ENCODE peak calls at places on chromosomes 6 and 20, in four cellular contexts. One of them, this sample, is unnamed.

GRCh38 chr20:11676618-11677289 is 240.9 kb upstream of the BTBD3 start:
- DNase-seq in tibial artery: no peak
- DNase-seq in psoas muscle: peak; percentile 59
- DNase-seq in A549: peak; percentile 68
- DNase-seq in this sample: peak; percentile 80

GRCh38 chr6:142756215-142756630 is 188.8 kb downstream of the HIVEP2 start:
- DNase-seq in tibial artery: no peak
- DNase-seq in psoas muscle: no peak
- DNase-seq in A549: no peak
- DNase-seq in this sample: no peak

GRCh38 chr20:50203951-50204937 is 13.6 kb downstream of the CEBPB start:
- DNase-seq in tibial artery: no peak
- DNase-seq in psoas muscle: no peak
- DNase-seq in A549: no peak
- DNase-seq in this sample: no peak

GRCh38 chr20:32191873-32192272 is 15.7 kb downstream of the PLAGL2 start:
- DNase-seq in tibial artery: peak; percentile 10
- DNase-seq in psoas muscle: no peak
- DNase-seq in A549: no peak
- DNase-seq in this sample: peak; percentile 73

GRCh38 chr6:124535746-124536145 is 426.5 kb upstream of the RNF217 start:
- DNase-seq in tibial artery: no peak
- DNase-seq in psoas muscle: no peak
- DNase-seq in A549: peak; percentile 1
- DNase-seq in this sample: peak; percentile 65

GRCh38 chr20:460707-461106 is 1.6 kb downstream of the TBC1D20 start:
- DNase-seq in tibial artery: no peak
- DNase-seq in psoas muscle: no peak
- DNase-seq in A549: peak; percentile 54
- DNase-seq in this sample: peak; percentile 90

GRCh38 chr20:35992713-35993335 is 24.4 kb downstream of the CNBD2 start:
- DNase-seq in tibial artery: no peak
- DNase-seq in psoas muscle: no peak
- DNase-seq in A549: peak; percentile 87
- DNase-seq in this sample: peak; percentile 90

GRCh38 chr20:44924526-44924925 is 14.7 kb downstream of the PABPC1L start:
- DNase-seq in tibial artery: no peak
- DNase-seq in psoas muscle: no peak
- DNase-seq in A549: no peak
- DNase-seq in this sample: no peak

GRCh38 chr6:141541766-141542324 is 590.9 kb upstream of the GJE1 start:
- DNase-seq in tibial artery: no peak
- DNase-seq in psoas muscle: no peak
- DNase-seq in A549: no peak
- DNase-seq in this sample: no peak

GRCh38 chr6:21357262-21357661 is 236.3 kb upstream of the SOX4 start:
- DNase-seq in tibial artery: no peak
- DNase-seq in psoas muscle: no peak
- DNase-seq in A549: no peak
- DNase-seq in this sample: no peak

GRCh38 chr20:31719644-31720485 is 2.8 kb downstream of the BCL2L1 start:
- DNase-seq in tibial artery: peak; percentile 72
- DNase-seq in psoas muscle: no peak
- DNase-seq in A549: peak; percentile 72
- DNase-seq in this sample: no peak

GRCh38 chr6:105087571-105088211 is 92.1 kb downstream of the POPDC3 start:
- DNase-seq in tibial artery: no peak
- DNase-seq in psoas muscle: no peak
- DNase-seq in A549: peak; percentile 8
- DNase-seq in this sample: peak; percentile 70

GRCh38 chr6:157717266-157717870 is 105.7 kb upstream of the SNX9 start:
- DNase-seq in tibial artery: no peak
- DNase-seq in psoas muscle: no peak
- DNase-seq in A549: no peak
- DNase-seq in this sample: no peak

GRCh38 chr6:40506956-40507355 is 80.2 kb downstream of the LRFN2 start:
- DNase-seq in tibial artery: no peak
- DNase-seq in psoas muscle: no peak
- DNase-seq in A549: no peak
- DNase-seq in this sample: no peak

GRCh38 chr20:58717278-58718091 is 24.9 kb downstream of the NPEPL1 start:
- DNase-seq in tibial artery: peak; percentile 44
- DNase-seq in psoas muscle: peak; percentile 46
- DNase-seq in A549: no peak
- DNase-seq in this sample: peak; percentile 52

GRCh38 chr6:162379762-162380409 is 347.7 kb downstream of the PRKN start:
- DNase-seq in tibial artery: no peak
- DNase-seq in psoas muscle: no peak
- DNase-seq in A549: no peak
- DNase-seq in this sample: no peak

GRCh38 chr20:39036011-39036410 is 73.9 kb downstream of the DHX35 start:
- DNase-seq in tibial artery: no peak
- DNase-seq in psoas muscle: no peak
- DNase-seq in A549: no peak
- DNase-seq in this sample: no peak

GRCh38 chr6:42124223-42124836 is 18.1 kb downstream of the C6orf132 start:
- DNase-seq in tibial artery: no peak
- DNase-seq in psoas muscle: no peak
- DNase-seq in A549: no peak
- DNase-seq in this sample: peak; percentile 26

GRCh38 chr6:129592516-129593232 is 117.3 kb downstream of the ARHGAP18 start:
- DNase-seq in tibial artery: no peak
- DNase-seq in psoas muscle: no peak
- DNase-seq in A549: no peak
- DNase-seq in this sample: no peak

GRCh38 chr6:63272397-63272796 is 47.4 kb downstream of the LGSN start:
- DNase-seq in tibial artery: no peak
- DNase-seq in psoas muscle: no peak
- DNase-seq in A549: no peak
- DNase-seq in this sample: peak; percentile 30

GRCh38 chr6:149852180-149852579 is 12.0 kb downstream of the LRP11 start:
- DNase-seq in tibial artery: no peak
- DNase-seq in psoas muscle: peak; percentile 72
- DNase-seq in A549: no peak
- DNase-seq in this sample: no peak

GRCh38 chr6:168216139-168216538 is 103.4 kb downstream of the DACT2 start:
- DNase-seq in tibial artery: no peak
- DNase-seq in psoas muscle: no peak
- DNase-seq in A549: no peak
- DNase-seq in this sample: no peak

GRCh38 chr20:1684872-1685271 is 27.3 kb upstream of the SIRPG start:
- DNase-seq in tibial artery: no peak
- DNase-seq in psoas muscle: no peak
- DNase-seq in A549: no peak
- DNase-seq in this sample: no peak

GRCh38 chr20:57573893-57574292 is 13.0 kb downstream of the PCK1 start:
- DNase-seq in tibial artery: no peak
- DNase-seq in psoas muscle: no peak
- DNase-seq in A549: peak; percentile 23
- DNase-seq in this sample: peak; percentile 32

GRCh38 chr6:33812669-33813068 is 8.9 kb upstream of the MLN start:
- DNase-seq in tibial artery: no peak
- DNase-seq in psoas muscle: no peak
- DNase-seq in A549: peak; percentile 39
- DNase-seq in this sample: peak; percentile 95

GRCh38 chr6:32785781-32786533 is 22.6 kb upstream of the HLA-DQB2 start:
- DNase-seq in tibial artery: no peak
- DNase-seq in psoas muscle: no peak
- DNase-seq in A549: peak; percentile 37
- DNase-seq in this sample: peak; percentile 14

GRCh38 chr20:43188861-43189613 is 669 bp downstream of the PTPRT start:
- DNase-seq in tibial artery: no peak
- DNase-seq in psoas muscle: no peak
- DNase-seq in A549: no peak
- DNase-seq in this sample: no peak

GRCh38 chr6:69622924-69623323 is 173.9 kb downstream of the LMBRD1 start:
- DNase-seq in tibial artery: no peak
- DNase-seq in psoas muscle: no peak
- DNase-seq in A549: no peak
- DNase-seq in this sample: no peak

GRCh38 chr20:57593134-57593886 is 26.9 kb downstream of the ZBP1 start:
- DNase-seq in tibial artery: no peak
- DNase-seq in psoas muscle: peak; percentile 48
- DNase-seq in A549: no peak
- DNase-seq in this sample: peak; percentile 87

GRCh38 chr6:132669690-132670291 is 10.8 kb upstream of the TAAR1 start:
- DNase-seq in tibial artery: no peak
- DNase-seq in psoas muscle: no peak
- DNase-seq in A549: peak; percentile 15
- DNase-seq in this sample: no peak

GRCh38 chr6:84696181-84696580 is 68.2 kb downstream of the TBX18 start:
- DNase-seq in tibial artery: no peak
- DNase-seq in psoas muscle: no peak
- DNase-seq in A549: no peak
- DNase-seq in this sample: no peak

GRCh38 chr6:84688187-84688878 is 76.1 kb downstream of the TBX18 start:
- DNase-seq in tibial artery: no peak
- DNase-seq in psoas muscle: no peak
- DNase-seq in A549: no peak
- DNase-seq in this sample: no peak

GRCh38 chr6:84687487-84687886 is 76.9 kb downstream of the TBX18 start:
- DNase-seq in tibial artery: no peak
- DNase-seq in psoas muscle: no peak
- DNase-seq in A549: no peak
- DNase-seq in this sample: no peak

DNA sequence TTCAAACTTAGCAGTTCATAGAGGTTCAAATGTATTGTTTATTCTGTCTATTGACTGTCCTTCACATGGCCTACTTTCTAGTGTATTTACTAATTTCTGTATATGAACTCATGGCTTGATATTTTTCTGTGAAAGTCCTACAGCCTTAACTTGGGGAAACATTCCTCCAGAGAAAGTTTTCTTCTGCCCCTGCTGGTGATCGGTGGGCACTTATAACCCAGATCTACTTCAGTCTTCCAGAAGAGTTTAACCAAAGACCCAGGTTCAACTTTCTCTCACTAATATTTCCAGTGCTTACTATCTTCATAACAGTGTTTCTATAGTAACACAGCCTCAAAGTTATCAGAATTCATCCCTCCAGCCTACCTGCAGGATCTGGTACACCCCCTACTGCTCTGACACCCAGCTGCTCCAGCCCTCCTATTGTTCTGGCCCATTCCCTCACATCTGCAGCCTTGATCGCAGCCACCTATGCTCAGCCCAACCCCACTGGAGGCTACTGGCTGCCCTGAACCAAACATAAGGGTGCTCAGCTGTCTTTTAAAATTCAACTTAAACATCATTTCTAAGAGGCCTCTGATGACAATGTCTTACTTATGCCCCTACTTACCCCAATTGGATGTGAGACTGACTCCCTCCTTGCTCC is 72.3 kb downstream of the TBX18 start:
- DNase-seq in tibial artery: no peak
- DNase-seq in psoas muscle: no peak
- DNase-seq in A549: no peak
- DNase-seq in this sample: no peak
- TF ChIP-seq CTCF in tibial artery: no peak
- TF ChIP-seq CTCF in psoas muscle: no peak
- TF ChIP-seq CTCF in A549: no peak
- TF ChIP-seq CTCF in this sample: peak; percentile 12

GRCh38 chr6:43510827-43511163 is 649 bp upstream of the LRRC73 start:
- DNase-seq in tibial artery: no peak
- DNase-seq in psoas muscle: no peak
- DNase-seq in A549: no peak
- DNase-seq in this sample: no peak
- H3K4me3 ChIP-seq in tibial artery: peak overlapping the region; percentile 75
- H3K4me3 ChIP-seq in psoas muscle: peak overlapping the region; percentile 87
- H3K4me3 ChIP-seq in A549: no peak overlapping the region
- H3K4me3 ChIP-seq in this sample: peak overlapping the region; percentile 81

GRCh38 chr6:3373597-3374203 is 83.2 kb downstream of the SLC22A23 start:
- DNase-seq in tibial artery: no peak
- DNase-seq in psoas muscle: no peak
- DNase-seq in A549: no peak
- DNase-seq in this sample: no peak

GRCh38 chr6:3377536-3378397 is 79.1 kb downstream of the SLC22A23 start:
- DNase-seq in tibial artery: no peak
- DNase-seq in psoas muscle: no peak
- DNase-seq in A549: no peak
- DNase-seq in this sample: no peak

GRCh38 chr6:3379482-3380060 is 77.3 kb downstream of the SLC22A23 start:
- DNase-seq in tibial artery: no peak
- DNase-seq in psoas muscle: no peak
- DNase-seq in A549: no peak
- DNase-seq in this sample: no peak

GRCh38 chr6:3376064-3376463 is 80.8 kb downstream of the SLC22A23 start:
- DNase-seq in tibial artery: no peak
- DNase-seq in psoas muscle: no peak
- DNase-seq in A549: no peak
- DNase-seq in this sample: no peak

DNA sequence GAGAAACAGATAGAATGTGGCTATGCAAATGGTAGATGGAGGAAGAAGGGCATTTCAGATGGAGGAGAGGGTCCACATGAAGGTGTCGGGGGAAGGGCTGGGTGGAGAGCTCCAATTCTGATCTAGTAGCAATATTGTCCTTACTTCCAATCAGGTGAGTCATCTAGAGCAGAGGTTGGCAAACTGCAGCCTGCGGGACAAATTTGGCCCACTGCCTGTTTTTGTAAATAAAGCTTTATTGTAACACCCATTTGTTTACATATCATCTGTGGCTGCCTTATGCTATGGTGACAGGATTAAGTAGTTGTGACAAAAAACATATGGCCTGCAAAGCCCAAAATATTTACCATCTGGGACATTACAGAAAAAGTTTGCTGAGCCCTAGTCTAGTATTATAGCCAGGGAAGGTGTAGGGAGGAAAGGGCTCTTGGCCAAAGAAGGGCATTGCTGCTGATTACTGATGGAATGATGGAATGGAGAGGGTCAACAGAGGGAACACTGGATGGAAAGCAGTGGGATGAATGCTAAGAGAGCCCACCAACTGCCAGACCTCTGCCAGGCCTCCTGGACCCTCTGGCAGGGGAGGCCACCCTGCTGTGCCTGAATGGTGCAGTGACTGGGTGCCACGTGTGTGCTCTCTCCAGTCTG is 79.8 kb downstream of the SLC22A23 start:
- DNase-seq in tibial artery: no peak
- DNase-seq in psoas muscle: no peak
- DNase-seq in A549: no peak
- DNase-seq in this sample: no peak
- H3K27ac ChIP-seq in tibial artery: no peak overlapping the region
- H3K27ac ChIP-seq in psoas muscle: peak overlapping the region; percentile 21
- H3K27ac ChIP-seq in A549: no peak overlapping the region
- H3K27ac ChIP-seq in this sample: no peak overlapping the region

GRCh38 chr20:3748073-3748472 is 15.6 kb downstream of the HSPA12B start:
- DNase-seq in tibial artery: no peak
- DNase-seq in psoas muscle: no peak
- DNase-seq in A549: no peak
- DNase-seq in this sample: peak; percentile 73

GRCh38 chr20:3751664-3752385 is 15.7 kb downstream of the ADISSP start:
- DNase-seq in tibial artery: no peak
- DNase-seq in psoas muscle: no peak
- DNase-seq in A549: no peak
- DNase-seq in this sample: peak; percentile 64

GRCh38 chr20:3751284-3751663 is 16.3 kb downstream of the ADISSP start:
- DNase-seq in tibial artery: no peak
- DNase-seq in psoas muscle: no peak
- DNase-seq in A549: no peak
- DNase-seq in this sample: no peak

GRCh38 chr20:3749087-3749688 is 16.7 kb downstream of the HSPA12B start:
- DNase-seq in tibial artery: no peak
- DNase-seq in psoas muscle: peak; percentile 47
- DNase-seq in A549: no peak
- DNase-seq in this sample: peak; percentile 41

GRCh38 chr20:3749689-3750639 is 17.5 kb downstream of the HSPA12B start:
- DNase-seq in tibial artery: no peak
- DNase-seq in psoas muscle: no peak
- DNase-seq in A549: peak; percentile 98
- DNase-seq in this sample: peak; percentile 99
- TF ChIP-seq CTCF in tibial artery: peak; percentile 30
- TF ChIP-seq CTCF in psoas muscle: peak; percentile 37
- TF ChIP-seq CTCF in A549: peak; percentile 99
- TF ChIP-seq CTCF in this sample: peak; percentile 49